ENCODE peak calls at places on chromosomes 11 and 22, in nine cellular contexts. E, L, Y, H, N, R, D, G and X are unnamed samples.

GRCh38 chr11:20161230-20161918 is 1.1 kb upstream of the DBX1 start:
- DNase-seq in E (peak; percentile 6), L (no peak), Y (no peak), H (no peak), N (no peak), R (no peak), D (no peak), G (no peak), X (no peak)

GRCh38 chr22:29037340-29037932 is 24.2 kb downstream of the C22orf31 start:
- DNase-seq in E (no peak), L (no peak), Y (peak; percentile 15), H (no peak), N (no peak), R (no peak), D (no peak), G (no peak), X (no peak)

GRCh38 chr11:34830648-34831047 is 85.5 kb downstream of the APIP start:
- DNase-seq in E (peak; percentile 44), L (no peak), Y (no peak), H (no peak), N (no peak), R (no peak), D (peak; percentile 25), G (no peak), X (no peak)

GRCh38 chr11:117426297-117426685 is 98.6 kb downstream of the CEP164 start:
- DNase-seq in E (peak; percentile 62), L (peak; percentile 78), Y (peak; percentile 82), H (peak; percentile 79), N (peak; percentile 38), R (peak; percentile 56), D (peak; percentile 59), G (peak; percentile 80), X (no peak)

GRCh38 chr22:37462983-37463382 is 23.2 kb downstream of the MFNG start:
- DNase-seq in E (peak; percentile 39), L (no peak), Y (peak; percentile 32), H (no peak), N (no peak), R (no peak), D (peak; percentile 61), G (no peak), X (no peak)

GRCh38 chr11:27217948-27218410 is 145.0 kb downstream of the CCDC34 start:
- DNase-seq in E (peak; percentile 55), L (no peak), Y (no peak), H (no peak), N (no peak), R (no peak), D (peak; percentile 58), G (no peak), X (no peak)

GRCh38 chr11:87300640-87301381 is 263.1 kb downstream of the TMEM135 start:
- DNase-seq in E (no peak), L (no peak), Y (no peak), H (no peak), N (no peak), R (no peak), D (no peak), G (no peak), X (no peak)

GRCh38 chr22:44889233-44889878 is 120.4 kb downstream of the PHF21B start:
- DNase-seq in E (no peak), L (no peak), Y (no peak), H (no peak), N (no peak), R (no peak), D (no peak), G (no peak), X (no peak)

GRCh38 chr11:83007909-83008580 is 63.7 kb downstream of the RAB30 start:
- DNase-seq in E (peak; percentile 30), L (no peak), Y (peak; percentile 38), H (no peak), N (no peak), R (peak; percentile 50), D (peak; percentile 35), G (peak; percentile 56), X (no peak)

GRCh38 chr11:90845126-90845525 is 622.3 kb upstream of the CHORDC1 start:
- DNase-seq in E (peak; percentile 7), L (no peak), Y (no peak), H (no peak), N (no peak), R (no peak), D (no peak), G (no peak), X (no peak)